ENCODE peak calls at places on chromosome 5, in five cellular contexts. V is fibroblast of lung, K is progenitor cell of endocrine pancreas, D is choroid plexus epithelial cell, L is PC-9. F is an unnamed sample.

GRCh38 chr5:14208071-14209021 is 65.2 kb downstream of the TRIO start:
- DNase-seq in D (peak), V (peak), L (no peak), K (no peak), F (no peak)

GRCh38 chr5:114360816-114361723 is 800 bp upstream of the KCNN2 start:
- DNase-seq in L (no peak), V (peak), D (no peak), K (peak), F (peak)

GRCh38 chr5:136907371-136907770 is 542.0 kb upstream of the TRPC7 start:
- DNase-seq in D (no peak), K (no peak), V (no peak), L (no peak), F (no peak)

GRCh38 chr5:63043792-63044191 is 465.2 kb downstream of the LRRC70 start:
- DNase-seq in V (no peak), L (no peak), D (no peak), K (no peak), F (no peak)

GRCh38 chr5:92605591-92605990 is 975.4 kb downstream of the NR2F1-AS1 start:
- DNase-seq in K (no peak), V (no peak), D (no peak), L (no peak), F (no peak)

GRCh38 chr5:14450055-14450524 is 131.5 kb upstream of the OTULINL start:
- DNase-seq in K (no peak), D (peak), L (no peak), V (peak), F (no peak)

GRCh38 chr5:35302544-35302943 is 72.3 kb upstream of the PRLR start:
- DNase-seq in K (no peak), L (no peak), D (no peak), V (no peak), F (no peak)

GRCh38 chr5:173878224-173878967 is 9.8 kb upstream of the CPEB4 start:
- DNase-seq in D (no peak), L (no peak), V (no peak), K (no peak), F (no peak)

GRCh38 chr5:59039003-59039295 is 456.1 kb downstream of the RAB3C start:
- DNase-seq in L (no peak), V (no peak), D (no peak), K (no peak), F (peak)

GRCh38 chr5:140270008-140270407 is 32.9 kb downstream of the PFDN1 start:
- DNase-seq in V (no peak), D (no peak), L (no peak), K (no peak), F (no peak)

GRCh38 chr5:38994329-38994927 is 79.8 kb downstream of the RICTOR start:
- DNase-seq in K (no peak), V (peak), L (peak), D (peak), F (peak)

GRCh38 chr5:73801736-73802135 is 175.7 kb downstream of the ARHGEF28 start:
- DNase-seq in L (no peak), K (no peak), V (no peak), D (no peak), F (no peak)

GRCh38 chr5:59450245-59450644 is 443.3 kb downstream of the PDE4D start:
- DNase-seq in L (no peak), K (no peak), V (no peak), D (no peak), F (no peak)

GRCh38 chr5:179318193-179318955 is 26.9 kb downstream of the ADAMTS2 start:
- DNase-seq in L (no peak), D (no peak), V (no peak), K (no peak), F (peak)

GRCh38 chr5:138927539-138927938 is 52.4 kb upstream of the LRRTM2 start:
- DNase-seq in V (no peak), D (no peak), L (no peak), K (no peak), F (no peak)

GRCh38 chr5:112917453-112918005 is 4.5 kb downstream of the REEP5 start:
- DNase-seq in K (no peak), L (no peak), V (peak), D (no peak), F (peak)

GRCh38 chr5:133088064-133088463 is 36.3 kb downstream of the HSPA4 start:
- DNase-seq in V (no peak), K (no peak), D (no peak), L (no peak), F (no peak)

GRCh38 chr5:75054110-75054930 is 2.0 kb upstream of the GCNT4 start:
- DNase-seq in K (no peak), L (peak), D (peak), V (peak), F (no peak)

GRCh38 chr5:83554133-83554532 is 82.6 kb downstream of the VCAN start:
- DNase-seq in V (no peak), D (no peak), L (no peak), K (no peak), F (no peak)

GRCh38 chr5:17317499-17317898 is 100.1 kb downstream of the BASP1 start:
- DNase-seq in K (no peak), L (no peak), V (no peak), D (no peak), F (no peak)

GRCh38 chr5:135452366-135453030 is 347 bp upstream of the TIFAB start:
- DNase-seq in K (no peak), L (no peak), D (no peak), V (no peak), F (no peak)

GRCh38 chr5:39501403-39501802 is 76.6 kb upstream of the DAB2 start:
- DNase-seq in K (no peak), V (peak), L (peak), D (peak), F (no peak)

GRCh38 chr5:168147536-168148460 is 143.6 kb upstream of the WWC1 start:
- DNase-seq in V (no peak), K (no peak), L (no peak), D (no peak), F (no peak)

GRCh38 chr5:103375356-103375755 is 116.8 kb downstream of the MACIR start:
- DNase-seq in V (peak), D (peak), L (no peak), K (no peak), F (no peak)

GRCh38 chr5:35183243-35183955 is 46.9 kb downstream of the PRLR start:
- DNase-seq in K (no peak), L (peak), V (peak), D (peak), F (peak)

GRCh38 chr5:1965860-1966396 is 83.2 kb upstream of the IRX4 start:
- DNase-seq in V (no peak), D (no peak), K (no peak), L (no peak), F (no peak)

GRCh38 chr5:132090107-132090506 is 16.5 kb downstream of the CSF2 start:
- DNase-seq in K (no peak), V (peak), D (peak), L (peak), F (no peak)

GRCh38 chr5:99169309-99169708 is 240.5 kb upstream of the CHD1 start:
- DNase-seq in D (peak), K (no peak), V (peak), L (no peak), F (no peak)

GRCh38 chr5:177592010-177592834 is at the start of gene TMED9:
- DNase-seq in K (peak), D (peak), V (peak), L (peak), F (peak)

GRCh38 chr5:78295035-78295961 is 800 bp upstream of the AP3B1 start:
- DNase-seq in V (no peak), L (peak), K (peak), D (no peak), F (peak)
- TF ChIP-seq CTCF in V (peak), L (peak), K (peak), D (peak), F (peak)

DNA sequence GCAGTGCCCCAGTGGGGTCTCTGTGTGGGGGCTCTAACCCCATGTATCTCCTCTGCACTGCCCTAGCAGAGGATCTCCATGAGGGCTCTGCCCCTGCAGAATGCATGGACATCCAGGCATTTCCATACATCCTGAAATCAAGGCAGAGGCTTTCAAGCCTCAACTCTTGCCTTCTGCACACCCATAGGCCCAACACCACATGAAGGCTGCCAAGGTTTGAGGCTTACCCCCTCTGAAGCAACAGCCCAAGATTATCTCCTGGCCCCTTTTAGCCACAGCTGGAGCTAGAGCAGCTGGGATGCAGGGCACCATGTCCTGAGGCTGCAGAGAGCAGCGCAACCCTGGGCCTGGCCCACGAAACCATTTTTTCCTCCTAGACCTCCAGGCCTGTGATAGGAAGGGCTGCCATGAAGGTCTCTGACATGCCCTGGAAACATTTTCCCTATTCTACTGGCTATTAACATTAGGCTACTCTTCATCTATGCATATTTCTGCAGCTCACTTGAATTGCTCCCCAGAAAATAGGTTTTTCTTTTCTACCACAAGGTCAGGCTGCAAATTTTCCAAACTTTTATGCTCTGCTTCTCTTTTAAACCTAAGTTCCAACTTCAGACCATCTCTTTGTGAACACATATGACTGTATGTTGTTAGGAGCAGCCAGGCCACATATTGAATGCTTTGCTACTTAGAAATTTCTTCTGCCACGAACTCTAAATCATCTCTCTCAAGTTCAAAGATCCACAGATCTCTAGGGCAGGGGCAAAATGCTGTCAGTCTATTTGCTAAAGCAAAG is 18.4 kb downstream of the NR3C1 start:
- DNase-seq in D (no peak), V (no peak), L (no peak), K (no peak), F (no peak)
- TF ChIP-seq CTCF in D (no peak), V (no peak), L (no peak), K (no peak), F (no peak)

GRCh38 chr5:50922942-50923767 is 256.7 kb downstream of the PARP8 start:
- DNase-seq in V (no peak), K (no peak), L (no peak), D (no peak), F (no peak)
- TF ChIP-seq CTCF in V (peak), K (no peak), L (no peak), D (no peak), F (no peak)

GRCh38 chr5:151155777-151156731 is 1.5 kb downstream of the ANXA6 start:
- DNase-seq in K (no peak), D (peak), L (no peak), V (peak), F (no peak)
- TF ChIP-seq CTCF in K (no peak), D (no peak), L (no peak), V (no peak), F (no peak)

DNA sequence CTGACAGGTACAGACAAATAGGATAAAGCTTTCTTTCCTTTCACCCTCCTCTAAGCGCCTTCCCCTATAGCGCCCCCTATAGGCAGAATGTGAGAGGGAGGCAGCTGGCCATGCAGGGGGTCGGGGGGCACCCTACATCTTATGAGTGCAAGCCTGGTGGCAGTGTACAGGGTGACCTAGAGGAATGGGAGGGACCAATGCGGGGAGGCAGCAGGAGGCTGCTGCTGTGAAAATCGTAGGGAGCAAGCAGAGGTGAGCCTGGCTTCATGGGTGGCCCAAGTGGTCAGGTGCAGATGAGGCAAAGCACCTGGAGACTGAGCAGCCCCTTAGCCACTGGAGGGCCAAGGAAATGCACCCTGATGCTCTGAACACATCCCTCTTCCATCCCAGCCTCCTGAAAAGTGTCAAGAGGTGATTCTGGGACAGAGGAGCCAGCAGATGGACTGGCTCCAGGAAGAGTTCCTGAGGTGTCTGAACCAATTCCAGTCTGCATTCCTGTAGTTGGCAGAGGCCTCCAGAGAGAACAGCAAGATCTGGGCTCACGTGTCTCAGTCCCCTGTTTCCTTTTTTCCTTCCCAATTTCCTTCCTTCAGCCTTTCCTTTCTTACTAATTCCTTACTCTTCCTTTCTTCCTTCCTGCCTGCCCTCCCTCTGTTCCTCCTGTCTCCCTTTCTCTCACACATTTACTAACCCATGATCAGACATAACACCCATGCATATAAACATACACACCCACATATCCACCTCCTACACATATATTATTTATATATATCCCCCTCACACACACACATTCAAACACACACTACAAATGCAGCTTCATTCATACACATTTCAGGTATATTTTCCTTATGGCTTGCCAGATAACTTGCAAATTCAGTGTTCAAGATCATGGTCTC is 32.8 kb upstream of the GALNT10 start:
- DNase-seq in L (no peak), V (no peak), D (no peak), K (no peak), F (no peak)
- TF ChIP-seq CTCF in L (peak), V (no peak), D (peak), K (peak), F (peak)

DNA sequence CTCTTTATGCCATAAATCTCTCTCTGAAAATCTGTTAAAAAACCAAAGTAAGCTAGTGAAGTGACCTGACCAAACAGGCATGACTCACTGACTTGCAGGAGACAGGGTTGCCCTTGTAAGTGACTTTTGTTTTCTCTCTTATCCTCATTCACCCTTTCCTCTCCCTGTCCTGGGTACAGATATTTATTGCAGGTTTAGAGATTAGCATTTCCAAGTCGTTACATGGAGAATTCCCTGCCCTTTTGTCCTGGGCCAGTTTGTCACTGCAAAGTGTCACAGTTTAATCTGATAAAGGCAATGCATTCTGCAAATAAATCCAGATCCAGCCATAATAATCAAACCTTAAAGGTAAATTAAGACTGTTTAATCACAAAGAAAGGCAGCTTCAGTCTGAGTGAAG is 484.2 kb downstream of the IRX1 start:
- DNase-seq in L (no peak), K (no peak), V (no peak), D (no peak), F (no peak)
- TF ChIP-seq CTCF in L (no peak), K (no peak), V (no peak), D (no peak), F (no peak)

F was measured in WERI-Rb-1.